ENCODE peak calls at places on chromosomes 2 and 18, in five cellular contexts. N, G, R, Z and S are unnamed samples.

GRCh38 chr2:79993144-79993543 is 311.4 kb downstream of the LRRTM1 start:
- DNase-seq in Z (no peak), R (no peak), N (no peak), G (no peak), S (no peak)

GRCh38 chr18:65721634-65722033 is 29.2 kb upstream of the CDH7 start:
- DNase-seq in N (no peak), R (no peak), G (no peak), Z (no peak), S (no peak)

GRCh38 chr2:101696272-101697123 is 1.0 kb upstream of the MAP4K4 start:
- DNase-seq in N (no peak), G (no peak), Z (no peak), R (peak), S (no peak)

GRCh38 chr2:54212456-54212855 is 43.6 kb downstream of the TSPYL6 start:
- DNase-seq in R (no peak), G (no peak), N (no peak), Z (no peak), S (no peak)

GRCh38 chr18:8373486-8373885 is 235.8 kb upstream of the RAB12 start:
- DNase-seq in G (no peak), Z (no peak), R (no peak), N (no peak), S (no peak)

GRCh38 chr2:240919161-240919781 is 13.1 kb downstream of the CROCC2 start:
- DNase-seq in R (no peak), Z (no peak), G (peak), N (no peak), S (no peak)

GRCh38 chr2:137190411-137191190 is 425.3 kb downstream of the THSD7B start:
- DNase-seq in N (no peak), Z (no peak), G (no peak), R (no peak), S (no peak)

GRCh38 chr2:17643031-17643615 is 102.6 kb downstream of the VSNL1 start:
- DNase-seq in G (no peak), N (no peak), Z (no peak), R (no peak), S (no peak)

GRCh38 chr18:61764381-61764780 is 128.4 kb downstream of the RNF152 start:
- DNase-seq in N (no peak), G (no peak), Z (no peak), R (no peak), S (no peak)

GRCh38 chr18:43587538-43588153 is 310.4 kb upstream of the SYT4 start:
- DNase-seq in Z (no peak), R (peak), N (no peak), G (no peak), S (no peak)

GRCh38 chr18:25134858-25135257 is 217.1 kb downstream of the ZNF521 start:
- DNase-seq in Z (no peak), G (no peak), R (no peak), N (no peak), S (no peak)

GRCh38 chr2:62478093-62478580 is 27.9 kb downstream of the TMEM17 start:
- DNase-seq in Z (no peak), N (no peak), G (no peak), R (peak), S (no peak)

GRCh38 chr2:64212801-64213321 is 68.6 kb upstream of the PELI1 start:
- DNase-seq in Z (no peak), N (no peak), G (no peak), R (no peak), S (no peak)

GRCh38 chr2:157837851-157838441 is 38.2 kb downstream of the ACVR1 start:
- DNase-seq in Z (no peak), N (no peak), G (no peak), R (peak), S (no peak)

GRCh38 chr2:108594132-108594981 is 60.1 kb downstream of the LIMS1 start:
- DNase-seq in Z (no peak), R (peak), N (no peak), G (no peak), S (no peak)

GRCh38 chr2:227871375-227871788 is at the start of gene DAW1:
- DNase-seq in Z (no peak), N (peak), R (no peak), G (peak), S (peak)

GRCh38 chr18:80200932-80201672 is 46.2 kb downstream of the PARD6G start:
- DNase-seq in Z (no peak), G (no peak), R (peak), N (no peak), S (no peak)

GRCh38 chr2:71850306-71850801 is 297.3 kb downstream of the CYP26B1 start:
- DNase-seq in G (no peak), Z (no peak), R (no peak), N (no peak), S (no peak)

GRCh38 chr2:128753321-128753720 is 434.7 kb upstream of the HS6ST1 start:
- DNase-seq in Z (no peak), G (no peak), R (no peak), N (no peak), S (no peak)

GRCh38 chr2:226836548-226836885 is 663 bp downstream of the RHBDD1 start:
- DNase-seq in R (no peak), N (no peak), G (no peak), Z (no peak), S (no peak)

GRCh38 chr2:15795426-15795825 is 144.9 kb upstream of the MYCN start:
- DNase-seq in G (no peak), Z (no peak), N (no peak), R (no peak), S (no peak)

GRCh38 chr2:18950598-18950933 is 361.2 kb upstream of the NT5C1B start:
- DNase-seq in Z (no peak), R (no peak), G (peak), N (no peak), S (no peak)

GRCh38 chr2:75503048-75503607 is 57.6 kb downstream of the EVA1A start:
- DNase-seq in G (no peak), R (no peak), N (no peak), Z (no peak), S (no peak)

GRCh38 chr18:11518788-11519685 is 90.4 kb upstream of the SLC35G4 start:
- DNase-seq in Z (peak), G (peak), N (no peak), R (peak), S (no peak)

GRCh38 chr2:60438653-60439052 is 114.8 kb downstream of the BCL11A start:
- DNase-seq in G (no peak), R (no peak), N (no peak), Z (no peak), S (no peak)

GRCh38 chr18:159037-159652 is 788 bp downstream of the USP14 start:
- DNase-seq in R (peak), Z (no peak), N (no peak), G (no peak), S (no peak)

GRCh38 chr2:174465327-174465726 is 21.5 kb downstream of the GPR155 start:
- DNase-seq in Z (no peak), N (no peak), R (peak), G (peak), S (no peak)

GRCh38 chr2:218859556-218859993 is at the start of gene WNT6:
- DNase-seq in Z (no peak), G (peak), R (no peak), N (no peak), S (no peak)

GRCh38 chr18:23547306-23547705 is 39.0 kb downstream of the NPC1 start:
- DNase-seq in Z (no peak), R (no peak), G (no peak), N (no peak), S (no peak)

GRCh38 chr18:67600181-67600631 is 83.7 kb upstream of the DSEL start:
- DNase-seq in N (no peak), G (peak), Z (no peak), R (no peak), S (no peak)

GRCh38 chr2:223418800-223419199 is 183.4 kb downstream of the SCG2 start:
- DNase-seq in R (no peak), G (no peak), N (no peak), Z (no peak), S (no peak)

GRCh38 chr18:63775166-63775730 is at the start of gene SERPINB7:
- DNase-seq in G (no peak), Z (no peak), R (peak), N (no peak), S (no peak)

GRCh38 chr2:33370886-33371285 is 105.6 kb upstream of the RASGRP3 start:
- DNase-seq in G (no peak), R (no peak), N (no peak), Z (no peak), S (no peak)

GRCh38 chr2:199136241-199136640 is 321.5 kb downstream of the SATB2 start:
- DNase-seq in R (no peak), Z (no peak), G (no peak), N (no peak), S (no peak)

GRCh38 chr2:232634319-232635150 is 1.1 kb downstream of the EFHD1 start:
- DNase-seq in G (peak), Z (no peak), R (no peak), N (no peak), S (no peak)